ENCODE peak calls at places on chromosome 7, in four cellular contexts. One of them, this sample, is unnamed.

GRCh38 chr7:85111761-85112160 is 75.1 kb downstream of the SEMA3D start:
- DNase-seq in stimulated activated CD8-positive, alpha-beta memory T cell treated with anti-CD3 and anti-CD28 coated beads, Interleukin-12 subunit alpha, Interleukin-12 subunit beta, amount 100 ng/mL, for 1 hour: no peak
- DNase-seq in RWPE1: no peak
- DNase-seq in mesendoderm: no peak
- DNase-seq in this sample: peak

GRCh38 chr7:132117181-132117580 is 459.1 kb downstream of the PLXNA4 start:
- DNase-seq in stimulated activated CD8-positive, alpha-beta memory T cell treated with anti-CD3 and anti-CD28 coated beads, Interleukin-12 subunit alpha, Interleukin-12 subunit beta, amount 100 ng/mL, for 1 hour: no peak
- DNase-seq in mesendoderm: peak
- DNase-seq in RWPE1: peak
- DNase-seq in this sample: peak

GRCh38 chr7:117411539-117411938 is 15.8 kb downstream of the ASZ1 start:
- DNase-seq in stimulated activated CD8-positive, alpha-beta memory T cell treated with anti-CD3 and anti-CD28 coated beads, Interleukin-12 subunit alpha, Interleukin-12 subunit beta, amount 100 ng/mL, for 1 hour: no peak
- DNase-seq in RWPE1: no peak
- DNase-seq in mesendoderm: no peak
- DNase-seq in this sample: no peak

GRCh38 chr7:13920053-13920697 is 69.3 kb downstream of the ETV1 start:
- DNase-seq in stimulated activated CD8-positive, alpha-beta memory T cell treated with anti-CD3 and anti-CD28 coated beads, Interleukin-12 subunit alpha, Interleukin-12 subunit beta, amount 100 ng/mL, for 1 hour: no peak
- DNase-seq in mesendoderm: peak
- DNase-seq in RWPE1: peak
- DNase-seq in this sample: peak

GRCh38 chr7:129423700-129424410 is 10.4 kb upstream of the STRIP2 start:
- DNase-seq in RWPE1: no peak
- DNase-seq in mesendoderm: no peak
- DNase-seq in stimulated activated CD8-positive, alpha-beta memory T cell treated with anti-CD3 and anti-CD28 coated beads, Interleukin-12 subunit alpha, Interleukin-12 subunit beta, amount 100 ng/mL, for 1 hour: no peak
- DNase-seq in this sample: peak

GRCh38 chr7:140127360-140128127 is 49.2 kb downstream of the KDM7A start:
- DNase-seq in stimulated activated CD8-positive, alpha-beta memory T cell treated with anti-CD3 and anti-CD28 coated beads, Interleukin-12 subunit alpha, Interleukin-12 subunit beta, amount 100 ng/mL, for 1 hour: no peak
- DNase-seq in mesendoderm: no peak
- DNase-seq in RWPE1: no peak
- DNase-seq in this sample: no peak

GRCh38 chr7:34184466-34184865 is 279.1 kb downstream of the BMPER start:
- DNase-seq in stimulated activated CD8-positive, alpha-beta memory T cell treated with anti-CD3 and anti-CD28 coated beads, Interleukin-12 subunit alpha, Interleukin-12 subunit beta, amount 100 ng/mL, for 1 hour: no peak
- DNase-seq in mesendoderm: peak
- DNase-seq in RWPE1: no peak
- DNase-seq in this sample: peak

GRCh38 chr7:24826662-24827020 is 69.4 kb upstream of the GSDME start:
- DNase-seq in RWPE1: no peak
- DNase-seq in stimulated activated CD8-positive, alpha-beta memory T cell treated with anti-CD3 and anti-CD28 coated beads, Interleukin-12 subunit alpha, Interleukin-12 subunit beta, amount 100 ng/mL, for 1 hour: no peak
- DNase-seq in mesendoderm: no peak
- DNase-seq in this sample: peak

GRCh38 chr7:77501165-77501515 is 36.0 kb upstream of the PTPN12 start:
- DNase-seq in RWPE1: no peak
- DNase-seq in stimulated activated CD8-positive, alpha-beta memory T cell treated with anti-CD3 and anti-CD28 coated beads, Interleukin-12 subunit alpha, Interleukin-12 subunit beta, amount 100 ng/mL, for 1 hour: no peak
- DNase-seq in mesendoderm: no peak
- DNase-seq in this sample: no peak

GRCh38 chr7:139058963-139059362 is 23.1 kb upstream of the ZC3HAV1L start:
- DNase-seq in mesendoderm: peak
- DNase-seq in stimulated activated CD8-positive, alpha-beta memory T cell treated with anti-CD3 and anti-CD28 coated beads, Interleukin-12 subunit alpha, Interleukin-12 subunit beta, amount 100 ng/mL, for 1 hour: no peak
- DNase-seq in RWPE1: no peak
- DNase-seq in this sample: no peak

GRCh38 chr7:34281260-34281659 is 375.9 kb downstream of the BMPER start:
- DNase-seq in stimulated activated CD8-positive, alpha-beta memory T cell treated with anti-CD3 and anti-CD28 coated beads, Interleukin-12 subunit alpha, Interleukin-12 subunit beta, amount 100 ng/mL, for 1 hour: no peak
- DNase-seq in mesendoderm: peak
- DNase-seq in RWPE1: peak
- DNase-seq in this sample: peak

GRCh38 chr7:21616796-21617436 is 74.1 kb downstream of the DNAH11 start:
- DNase-seq in mesendoderm: peak
- DNase-seq in stimulated activated CD8-positive, alpha-beta memory T cell treated with anti-CD3 and anti-CD28 coated beads, Interleukin-12 subunit alpha, Interleukin-12 subunit beta, amount 100 ng/mL, for 1 hour: no peak
- DNase-seq in RWPE1: peak
- DNase-seq in this sample: peak

This sample was measured in ELR.